ENCODE peak calls at places on chromosomes 7 and 10, in ten cellular contexts. V is RWPE2; Q is heart right ventricle; J is lower lobe of right lung; L is testis; H is WERI-Rb-1; N is CD8-positive, alpha-beta memory T cell; T is GM23248; K is ovary; O is naive thymus-derived CD4-positive, alpha-beta T cell. Z is an unnamed sample.

GRCh38 chr10:32139223-32140073 is 83.2 kb upstream of the KIF5B start:
- DNase-seq in V (peak), O (no peak), N (no peak), K (peak), L (peak), Q (peak), T (peak), H (no peak), J (peak), Z (no peak)

GRCh38 chr10:133247681-133248333 is 10.2 kb downstream of the VENTX start:
- DNase-seq in V (no peak), H (no peak), K (peak), N (no peak), J (no peak), Q (no peak), T (no peak), L (peak), O (no peak), Z (no peak)

GRCh38 chr7:127525866-127526456 is 59.4 kb downstream of the GCC1 start:
- DNase-seq in H (no peak), Q (no peak), L (no peak), J (no peak), V (no peak), N (no peak), K (no peak), O (no peak), T (no peak), Z (no peak)

GRCh38 chr10:48523212-48523819 is 81.6 kb downstream of the ARHGAP22 start:
- DNase-seq in T (peak), Q (peak), L (peak), J (no peak), V (no peak), H (peak), O (no peak), N (no peak), K (peak), Z (no peak)

GRCh38 chr10:128662520-128662919 is 536.3 kb upstream of the MKI67 start:
- DNase-seq in L (no peak), O (no peak), V (no peak), N (no peak), T (no peak), J (no peak), K (no peak), H (no peak), Q (no peak), Z (no peak)

GRCh38 chr10:45377321-45377720 is 3.3 kb downstream of the ALOX5 start:
- DNase-seq in H (no peak), N (no peak), J (no peak), K (no peak), V (no peak), T (no peak), O (no peak), L (no peak), Q (no peak), Z (no peak)

GRCh38 chr7:38375453-38375852 is 102.0 kb upstream of the TARP start:
- DNase-seq in V (no peak), K (no peak), L (no peak), T (no peak), N (no peak), O (no peak), H (no peak), J (no peak), Q (no peak), Z (no peak)

GRCh38 chr7:118195837-118196474 is 12.0 kb downstream of the LSM8 start:
- DNase-seq in V (no peak), H (peak), O (peak), Q (no peak), K (peak), J (no peak), T (peak), N (peak), L (peak), Z (peak)

GRCh38 chr10:35433851-35434426 is 97.6 kb downstream of the CCNY start:
- DNase-seq in Q (no peak), L (no peak), V (no peak), O (no peak), N (no peak), T (peak), K (no peak), H (no peak), J (no peak), Z (no peak)

GRCh38 chr10:25642736-25643135 is 291.3 kb upstream of the MYO3A start:
- DNase-seq in H (no peak), T (no peak), Q (no peak), V (no peak), K (no peak), J (no peak), O (no peak), N (no peak), L (no peak), Z (no peak)

GRCh38 chr7:128936798-128937197 is 929 bp upstream of the IRF5 start:
- DNase-seq in N (no peak), H (no peak), O (no peak), J (no peak), K (no peak), T (no peak), Q (no peak), L (no peak), V (no peak), Z (no peak)

GRCh38 chr7:128932862-128933821 is 4.6 kb upstream of the IRF5 start:
- DNase-seq in J (no peak), H (no peak), L (no peak), V (no peak), N (no peak), K (no peak), T (no peak), O (no peak), Q (no peak), Z (peak)

GRCh38 chr7:128937271-128937646 is 468 bp upstream of the IRF5 start:
- DNase-seq in J (no peak), K (no peak), T (no peak), H (no peak), L (no peak), V (no peak), Q (no peak), O (no peak), N (no peak), Z (no peak)

GRCh38 chr7:128931965-128932861 is 5.5 kb upstream of the IRF5 start:
- DNase-seq in N (no peak), V (peak), J (no peak), H (no peak), Q (no peak), K (no peak), T (no peak), O (no peak), L (no peak), Z (no peak)

DNA sequence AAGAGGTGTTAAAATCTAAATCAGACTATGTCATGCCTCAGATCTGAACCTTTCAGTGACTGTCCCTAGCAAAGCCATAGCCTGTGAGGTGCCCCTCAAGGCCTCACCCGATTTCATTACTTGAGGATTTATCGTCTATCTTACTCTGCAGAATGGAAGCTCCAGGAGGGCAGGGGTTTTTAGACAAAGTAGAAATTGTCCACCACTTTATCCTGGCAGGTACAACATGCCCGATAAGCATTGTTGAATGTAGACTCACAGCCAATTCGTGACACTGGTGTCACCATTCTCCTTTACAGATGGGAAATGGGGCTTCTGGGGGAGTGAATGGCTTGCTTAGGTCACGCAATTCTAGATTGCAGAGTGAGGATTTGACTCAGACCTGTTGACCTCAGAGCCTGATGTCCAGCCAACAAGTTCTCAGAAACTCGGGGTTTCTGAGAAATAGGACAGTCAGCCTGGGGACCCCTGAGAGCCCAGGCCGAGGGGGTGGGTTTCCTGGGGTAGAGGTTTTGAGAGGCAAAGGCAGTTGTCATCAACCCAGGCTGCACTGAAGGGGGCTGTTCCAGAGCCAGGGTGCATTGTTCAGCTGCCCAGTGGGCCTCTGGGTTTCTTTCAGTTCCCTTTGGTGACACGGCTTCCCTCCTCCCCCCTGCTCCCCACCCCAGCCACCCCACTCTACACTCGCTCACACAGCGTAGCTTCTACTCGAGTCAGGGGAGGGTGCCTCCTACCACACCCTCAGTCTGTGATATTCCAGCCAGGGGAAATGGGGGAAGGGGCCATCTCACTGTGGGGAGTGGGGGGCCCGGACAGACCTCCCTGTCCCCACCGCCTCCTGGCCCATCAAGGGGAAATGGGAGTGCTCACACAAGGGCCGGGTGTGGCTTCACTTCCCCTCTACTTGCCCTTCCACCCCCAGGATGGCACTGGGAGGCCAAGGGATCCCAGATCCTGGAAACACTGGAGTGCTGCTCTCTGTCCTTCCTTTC is 3.1 kb upstream of the IRF5 start:
- DNase-seq in N (no peak), J (no peak), H (no peak), V (no peak), T (no peak), Q (no peak), O (no peak), K (no peak), L (no peak), Z (no peak)
- H3K27ac ChIP-seq in N (no peak), J (peak), H (no peak), V (no peak), T (no peak), Q (no peak), O (no peak), K (no peak), L (no peak), Z (peak)

GRCh38 chr7:41698114-41698513 is 4.8 kb downstream of the INHBA start:
- DNase-seq in Q (no peak), T (no peak), O (no peak), L (no peak), J (no peak), K (no peak), V (no peak), N (no peak), H (no peak), Z (no peak)

GRCh38 chr7:41698726-41699125 is 4.2 kb downstream of the INHBA start:
- DNase-seq in T (peak), V (peak), L (no peak), J (no peak), H (no peak), O (no peak), Q (no peak), N (no peak), K (no peak), Z (no peak)

GRCh38 chr7:41700044-41700471 is 2.8 kb downstream of the INHBA start:
- DNase-seq in V (no peak), K (peak), N (no peak), H (no peak), T (peak), J (no peak), O (no peak), Q (no peak), L (no peak), Z (peak)

GRCh38 chr7:41701068-41701467 is 1.8 kb downstream of the INHBA start:
- DNase-seq in V (no peak), L (no peak), J (no peak), Q (no peak), T (no peak), O (no peak), K (no peak), N (no peak), H (no peak), Z (no peak)

GRCh38 chr7:41699532-41699931 is 3.4 kb downstream of the INHBA start:
- DNase-seq in O (no peak), V (no peak), J (peak), L (no peak), N (no peak), T (peak), H (no peak), K (peak), Q (no peak), Z (no peak)
- H3K27ac ChIP-seq in O (no peak), V (peak), J (peak), L (peak), N (no peak), T (peak), H (no peak), K (peak), Q (no peak), Z (no peak)

GRCh38 chr7:20442951-20443350 is 112.3 kb downstream of the ITGB8 start:
- DNase-seq in O (no peak), L (no peak), H (no peak), J (no peak), V (no peak), Q (no peak), N (no peak), K (no peak), T (no peak), Z (peak)

GRCh38 chr7:20447021-20447420 is 116.3 kb downstream of the ITGB8 start:
- DNase-seq in O (no peak), V (no peak), T (no peak), H (no peak), Q (no peak), J (no peak), L (no peak), N (no peak), K (no peak), Z (no peak)

GRCh38 chr7:20441886-20442505 is 111.3 kb downstream of the ITGB8 start:
- DNase-seq in J (no peak), Q (no peak), H (no peak), L (no peak), V (no peak), O (no peak), K (no peak), T (peak), N (no peak), Z (no peak)

GRCh38 chr7:20441346-20441745 is 110.6 kb downstream of the ITGB8 start:
- DNase-seq in O (no peak), T (no peak), V (no peak), Q (no peak), H (no peak), K (no peak), J (no peak), N (no peak), L (no peak), Z (no peak)

DNA sequence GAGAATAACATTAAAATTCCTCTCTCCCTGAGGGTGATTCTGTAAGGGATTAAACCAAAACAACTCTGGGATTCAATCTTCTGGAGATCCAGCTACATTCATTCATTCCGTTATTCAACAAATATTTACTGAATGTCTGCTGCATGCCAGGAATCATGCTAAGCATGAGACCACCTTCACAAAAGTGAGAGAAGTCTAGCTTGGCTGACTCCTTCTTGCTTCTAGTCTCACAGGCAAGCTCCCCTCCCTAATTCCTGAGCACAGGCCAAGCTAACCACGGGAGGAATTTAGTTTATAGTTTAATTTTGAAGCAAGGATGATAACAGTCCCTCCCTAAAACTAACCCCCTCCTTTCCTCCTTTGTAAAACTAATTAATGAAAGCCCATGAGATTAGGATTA is 113.3 kb downstream of the ITGB8 start:
- DNase-seq in N (no peak), Q (no peak), H (no peak), L (no peak), K (no peak), T (peak), V (no peak), O (no peak), J (no peak), Z (no peak)
- H3K27ac ChIP-seq in N (no peak), Q (no peak), H (no peak), L (no peak), K (no peak), T (no peak), V (no peak), O (no peak), J (no peak), Z (no peak)

GRCh38 chr7:5382281-5383041 is 41.2 kb downstream of the TNRC18 start:
- DNase-seq in Q (no peak), N (no peak), J (no peak), H (no peak), O (no peak), V (no peak), L (peak), T (peak), K (peak), Z (peak)
- H3K27ac ChIP-seq in Q (no peak), N (no peak), J (no peak), H (no peak), O (no peak), V (no peak), L (no peak), T (no peak), K (peak), Z (peak)

GRCh38 chr10:104326991-104327610 is 11.2 kb downstream of the ITPRIP start:
- DNase-seq in K (peak), V (no peak), H (no peak), O (no peak), L (no peak), Q (no peak), J (no peak), T (no peak), N (no peak), Z (no peak)
- H3K27ac ChIP-seq in K (peak), V (peak), H (no peak), O (peak), L (peak), Q (peak), J (peak), T (peak), N (no peak), Z (no peak)

GRCh38 chr7:114418117-114418516 is 3.5 kb downstream of the FOXP2 start:
- DNase-seq in H (no peak), J (no peak), L (no peak), O (no peak), K (no peak), N (no peak), T (no peak), V (no peak), Q (no peak), Z (no peak)
- H3K27ac ChIP-seq in H (peak), J (no peak), L (no peak), O (no peak), K (no peak), N (no peak), T (no peak), V (no peak), Q (peak), Z (no peak)

GRCh38 chr7:47147213-47147631 is 434.7 kb downstream of the TNS3 start:
- DNase-seq in K (no peak), O (no peak), T (no peak), J (peak), Q (no peak), V (no peak), H (no peak), N (no peak), L (no peak), Z (no peak)
- H3K27ac ChIP-seq in K (no peak), O (no peak), T (no peak), J (peak), Q (no peak), V (no peak), H (no peak), N (no peak), L (no peak), Z (no peak)

DNA sequence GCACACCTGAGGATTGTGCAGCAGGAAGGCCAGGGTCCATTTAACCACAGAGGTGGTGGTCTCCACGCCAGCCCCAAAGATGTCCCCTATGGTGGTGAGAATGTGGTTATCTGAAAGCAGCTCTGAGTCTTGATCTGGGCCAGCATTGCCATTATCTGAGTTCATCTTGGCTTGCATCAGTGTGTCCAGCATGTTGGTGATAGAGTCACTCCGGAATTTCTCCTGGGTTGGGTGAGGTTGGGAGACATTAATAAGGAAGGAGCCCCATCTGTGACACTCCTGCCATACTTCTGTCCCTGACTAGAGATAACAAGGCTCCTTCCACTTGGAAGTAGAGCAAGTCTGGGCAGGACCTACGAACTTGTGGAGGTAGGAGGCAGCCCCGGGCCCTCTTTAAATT is 4.2 kb downstream of the CYP17A1 start:
- DNase-seq in J (no peak), N (no peak), O (no peak), V (no peak), Q (no peak), L (no peak), T (peak), H (no peak), K (no peak), Z (no peak)
- H3K27ac ChIP-seq in J (no peak), N (no peak), O (no peak), V (no peak), Q (no peak), L (no peak), T (no peak), H (no peak), K (no peak), Z (no peak)

GRCh38 chr10:33353334-33353733 is 18.9 kb upstream of the NRP1 start:
- DNase-seq in L (no peak), T (no peak), V (no peak), H (no peak), Q (no peak), K (no peak), J (no peak), O (no peak), N (no peak), Z (no peak)

GRCh38 chr10:33355267-33355666 is 20.8 kb upstream of the NRP1 start:
- DNase-seq in Q (no peak), V (no peak), K (no peak), J (no peak), T (peak), O (no peak), N (no peak), L (no peak), H (no peak), Z (no peak)

GRCh38 chr10:33352154-33352553 is 17.7 kb upstream of the NRP1 start:
- DNase-seq in H (no peak), N (no peak), L (no peak), O (no peak), J (no peak), K (no peak), V (no peak), Q (no peak), T (peak), Z (no peak)

GRCh38 chr10:33352631-33353030 is 18.2 kb upstream of the NRP1 start:
- DNase-seq in T (no peak), O (no peak), H (no peak), L (no peak), J (no peak), Q (no peak), K (no peak), V (no peak), N (no peak), Z (no peak)

GRCh38 chr10:33353853-33354252 is 19.4 kb upstream of the NRP1 start:
- DNase-seq in H (no peak), J (no peak), N (no peak), V (no peak), O (no peak), Q (no peak), L (no peak), T (no peak), K (no peak), Z (no peak)
- H3K27ac ChIP-seq in H (no peak), J (no peak), N (no peak), V (no peak), O (no peak), Q (no peak), L (no peak), T (no peak), K (no peak), Z (peak)

Z was measured in caudate nucleus.